ENCODE peak calls at places on chromosomes 16 and 17, in ten cellular contexts. T, O, H, N, Z, J, A, L, B and V are unnamed samples.

GRCh38 chr17:61402978-61403845 is 3.6 kb downstream of the TBX2 start:
- DNase-seq in B (peak; percentile 59), T (no peak), H (no peak), A (no peak), J (no peak), L (no peak), N (no peak), Z (peak; percentile 41), O (no peak), V (no peak)

GRCh38 chr16:67173808-67174705 is 3.7 kb downstream of the NOL3 start:
- DNase-seq in T (peak; percentile 50), H (peak; percentile 71), L (peak; percentile 94), A (peak; percentile 65), Z (peak; percentile 88), J (peak; percentile 83), O (no peak), B (peak; percentile 68), N (peak; percentile 71), V (peak; percentile 64)

GRCh38 chr17:41648411-41649195 is 24.2 kb upstream of the KRT17 start:
- DNase-seq in O (peak; percentile 39), Z (peak; percentile 32), T (no peak), A (peak; percentile 97), N (peak; percentile 76), H (peak; percentile 27), J (peak; percentile 76), B (peak; percentile 80), L (peak; percentile 90), V (peak; percentile 63)

GRCh38 chr17:61736438-61736837 is 126.9 kb downstream of the BRIP1 start:
- DNase-seq in J (no peak), H (no peak), Z (no peak), B (no peak), N (no peak), O (no peak), L (no peak), T (no peak), A (no peak), V (no peak)

GRCh38 chr17:73874008-73874407 is 229.8 kb upstream of the SDK2 start:
- DNase-seq in H (no peak), L (no peak), N (no peak), A (no peak), T (no peak), Z (no peak), O (no peak), B (no peak), J (peak; percentile 67), V (no peak)

GRCh38 chr17:82145550-82146165 is 47.6 kb upstream of the FASN start:
- DNase-seq in N (no peak), A (no peak), L (no peak), B (no peak), T (no peak), Z (no peak), O (no peak), H (no peak), J (no peak), V (no peak)

GRCh38 chr16:56950881-56951771 is 10.6 kb upstream of the CETP start:
- DNase-seq in B (no peak), N (peak; percentile 32), A (peak; percentile 36), H (no peak), J (no peak), T (no peak), O (peak; percentile 26), Z (peak; percentile 6), L (peak; percentile 70), V (no peak)

GRCh38 chr16:29745853-29746345 is at the start of gene C16orf54:
- DNase-seq in Z (no peak), H (no peak), L (peak; percentile 73), A (no peak), N (peak; percentile 89), J (no peak), O (peak; percentile 93), T (no peak), B (no peak), V (no peak)

GRCh38 chr17:34234616-34235015 is 20.5 kb upstream of the CCL2 start:
- DNase-seq in J (no peak), O (no peak), N (no peak), A (no peak), H (no peak), T (no peak), L (no peak), B (no peak), Z (no peak), V (no peak)

GRCh38 chr16:11047057-11047456 is 102.7 kb downstream of the CLEC16A start:
- DNase-seq in B (peak; percentile 14), N (no peak), T (no peak), O (no peak), Z (no peak), H (peak; percentile 71), A (no peak), J (no peak), L (no peak), V (no peak)

GRCh38 chr17:58161566-58161965 is 5.2 kb upstream of the OR4D2 start:
- DNase-seq in A (no peak), J (no peak), O (no peak), Z (no peak), L (no peak), N (no peak), T (no peak), H (no peak), B (no peak), V (no peak)

GRCh38 chr17:27578718-27579085 is 52.3 kb upstream of the LGALS9 start:
- DNase-seq in B (no peak), T (no peak), Z (no peak), L (no peak), A (no peak), N (peak; percentile 62), J (no peak), O (no peak), H (no peak), V (no peak)

GRCh38 chr16:4624827-4625616 is 396 bp downstream of the MGRN1 start:
- DNase-seq in H (no peak), B (no peak), A (peak; percentile 48), Z (no peak), J (peak; percentile 66), T (no peak), O (peak; percentile 53), N (peak; percentile 74), L (peak; percentile 72), V (no peak)

GRCh38 chr16:24920568-24920967 is 74.8 kb downstream of the SLC5A11 start:
- DNase-seq in N (no peak), Z (no peak), B (no peak), T (no peak), H (no peak), L (no peak), J (no peak), O (no peak), A (no peak), V (no peak)

GRCh38 chr17:35082073-35082657 is 18.7 kb upstream of the RFFL start:
- DNase-seq in Z (peak; percentile 60), N (no peak), H (peak; percentile 27), O (no peak), B (peak; percentile 43), A (no peak), T (no peak), J (peak; percentile 79), L (no peak), V (no peak)

GRCh38 chr17:56785396-56785795 is 48.3 kb downstream of the C17orf67 start:
- DNase-seq in N (no peak), H (no peak), A (no peak), O (no peak), J (peak; percentile 25), L (no peak), B (no peak), Z (no peak), T (no peak), V (no peak)

GRCh38 chr17:71098071-71098470 is 928.7 kb downstream of the KCNJ2 start:
- DNase-seq in O (no peak), B (no peak), L (no peak), N (no peak), A (no peak), J (no peak), T (no peak), Z (no peak), H (no peak), V (no peak)

GRCh38 chr17:35372846-35373531 is 432 bp downstream of the SLFN11 start:
- DNase-seq in J (peak; percentile 13), N (peak; percentile 26), T (no peak), B (no peak), L (peak; percentile 32), H (no peak), O (peak; percentile 19), A (no peak), Z (no peak), V (no peak)

GRCh38 chr16:50396770-50397525 is 28.2 kb upstream of the BRD7 start:
- DNase-seq in N (no peak), B (no peak), O (no peak), Z (no peak), J (peak; percentile 95), L (no peak), T (no peak), A (no peak), H (no peak), V (no peak)

GRCh38 chr17:2954898-2955445 is 108.4 kb downstream of the OR1D5 start:
- DNase-seq in T (no peak), N (no peak), Z (peak; percentile 40), A (no peak), B (no peak), L (peak; percentile 32), O (no peak), J (peak; percentile 86), H (no peak), V (no peak)

GRCh38 chr17:82236142-82236971 is 7.5 kb downstream of the SLC16A3 start:
- DNase-seq in H (no peak), J (no peak), A (peak; percentile 68), B (peak; percentile 89), N (peak; percentile 60), T (no peak), Z (peak; percentile 63), L (peak; percentile 75), O (no peak), V (no peak)

GRCh38 chr17:78592991-78593329 is 15.8 kb upstream of the DNAH17 start:
- DNase-seq in J (no peak), T (no peak), H (no peak), O (no peak), L (no peak), B (no peak), A (no peak), N (no peak), Z (no peak), V (no peak)

GRCh38 chr17:35088911-35089845 is 25.7 kb upstream of the RFFL start:
- DNase-seq in H (peak; percentile 62), Z (peak; percentile 49), N (peak; percentile 87), L (peak; percentile 94), T (peak; percentile 16), J (peak; percentile 76), O (peak; percentile 66), A (peak; percentile 79), B (peak; percentile 87), V (peak; percentile 86)

GRCh38 chr16:17194190-17194780 is 276.5 kb downstream of the XYLT1 start:
- DNase-seq in J (no peak), L (peak; percentile 65), Z (no peak), H (no peak), A (peak; percentile 53), N (peak; percentile 18), T (no peak), B (no peak), O (no peak), V (no peak)

GRCh38 chr17:39229274-39229913 is 3.6 kb upstream of the STAC2 start:
- DNase-seq in L (no peak), T (no peak), B (no peak), Z (no peak), J (peak; percentile 57), A (no peak), O (no peak), H (no peak), N (no peak), V (no peak)

GRCh38 chr16:85616608-85617311 is 3.6 kb downstream of the GSE1 start:
- DNase-seq in A (no peak), J (no peak), N (no peak), Z (no peak), H (no peak), L (peak; percentile 68), T (peak; percentile 23), O (peak; percentile 36), B (peak; percentile 57), V (no peak)

GRCh38 chr17:59165933-59166342 is 10.4 kb downstream of the PRR11 start:
- DNase-seq in H (no peak), N (no peak), Z (no peak), A (peak; percentile 63), T (peak; percentile 59), B (peak; percentile 14), J (peak; percentile 57), L (peak; percentile 47), O (peak; percentile 14), V (peak; percentile 29)

GRCh38 chr16:80006175-80006895 is 405.8 kb upstream of the MAF start:
- DNase-seq in T (no peak), Z (no peak), N (no peak), O (no peak), L (no peak), H (no peak), A (no peak), J (peak; percentile 62), B (no peak), V (no peak)